ENCODE peak calls at places on chromosomes 2 and 18, in ten cellular contexts. N is stimulated activated CD4-positive, alpha-beta T cell treated with anti-CD3 and anti-CD28 coated beads, Interleukin-4, amount 100 ng/mL, for 1 hour; I is amniotic stem cell; X is kidney epithelial cell; S is T-helper 1 cell; G is NT2/D1; U is NCI-H187 treated with DMSO at 0.1 percent for 48 hours; B is HFFc6; Y is stimulated activated naive CD8-positive, alpha-beta T cell treated with anti-CD3 and anti-CD28 coated beads, Interleukin-15, Interleukin-2, amounts not matched to agents 100 U/mL and 50 U/mL, for 24 hours; A is glutamatergic neuron. E is an unnamed sample.

GRCh38 chr18:48412339-48412929 is 3.3 kb upstream of the ZBTB7C start:
- DNase-seq in X (no peak), S (peak), I (no peak), B (no peak), G (no peak), A (peak), N (no peak), Y (peak), U (peak), E (no peak)

GRCh38 chr18:65821890-65822289 is 71.1 kb downstream of the CDH7 start:
- DNase-seq in Y (no peak), X (no peak), S (no peak), A (no peak), U (no peak), G (no peak), I (no peak), N (no peak), B (no peak), E (no peak)

GRCh38 chr2:238717084-238717483 is 130.8 kb upstream of the TWIST2 start:
- DNase-seq in N (no peak), G (no peak), X (no peak), Y (no peak), B (no peak), U (no peak), A (no peak), I (no peak), S (no peak), E (no peak)

GRCh38 chr2:73979686-73980085 is 5.0 kb upstream of the TET3 start:
- DNase-seq in S (no peak), G (no peak), B (peak), I (peak), U (no peak), X (peak), N (no peak), Y (no peak), A (no peak), E (no peak)

GRCh38 chr2:44997948-44998347 is 11.3 kb downstream of the SIX2 start:
- DNase-seq in X (no peak), B (peak), G (no peak), N (no peak), I (no peak), S (no peak), A (no peak), U (no peak), Y (no peak), E (no peak)

GRCh38 chr2:108448678-108449409 is at the start of gene GCC2:
- DNase-seq in Y (peak), X (peak), S (peak), I (peak), B (peak), G (peak), A (peak), N (peak), U (peak), E (peak)

GRCh38 chr2:37582911-37583310 is 88.5 kb downstream of the CDC42EP3 start:
- DNase-seq in U (no peak), Y (no peak), S (no peak), A (no peak), X (no peak), B (no peak), I (no peak), N (no peak), G (no peak), E (no peak)

GRCh38 chr2:130769343-130769907 is 14.1 kb downstream of the AMER3 start:
- DNase-seq in U (no peak), N (no peak), Y (no peak), G (no peak), S (no peak), B (no peak), A (no peak), I (no peak), X (no peak), E (no peak)

GRCh38 chr2:650343-651310 is 26.6 kb downstream of the TMEM18 start:
- DNase-seq in I (no peak), A (no peak), Y (no peak), S (no peak), X (no peak), B (no peak), U (no peak), G (no peak), N (no peak), E (no peak)

GRCh38 chr2:168201211-168201610 is 46.2 kb downstream of the STK39 start:
- DNase-seq in A (no peak), Y (no peak), I (no peak), S (no peak), X (no peak), U (no peak), B (no peak), N (no peak), G (no peak), E (no peak)

GRCh38 chr18:64851796-64852195 is 702.9 kb upstream of the LINC00305 start:
- DNase-seq in G (no peak), N (no peak), S (no peak), B (no peak), Y (no peak), A (no peak), U (no peak), X (no peak), I (no peak), E (no peak)

GRCh38 chr2:240794178-240794721 is 25.8 kb downstream of the KIF1A start:
- DNase-seq in B (no peak), X (no peak), G (no peak), A (peak), U (no peak), N (no peak), S (no peak), I (no peak), Y (no peak), E (no peak)

GRCh38 chr2:112710956-112711355 is 9.9 kb upstream of the NT5DC4 start:
- DNase-seq in G (no peak), I (no peak), Y (no peak), N (no peak), X (no peak), S (no peak), B (no peak), A (no peak), U (no peak), E (no peak)

GRCh38 chr2:96093528-96093927 is 22.8 kb downstream of the ADRA2B start:
- DNase-seq in Y (no peak), S (no peak), B (no peak), X (no peak), N (no peak), U (no peak), G (no peak), A (no peak), I (no peak), E (no peak)

GRCh38 chr2:222294996-222295367 is 3.8 kb downstream of the PAX3 start:
- DNase-seq in G (no peak), I (no peak), Y (no peak), N (no peak), B (no peak), A (no peak), U (no peak), S (no peak), X (no peak), E (no peak)

GRCh38 chr2:34316788-34317187 is 717.7 kb upstream of the FAM98A start:
- DNase-seq in A (no peak), N (no peak), S (no peak), U (no peak), I (no peak), B (no peak), X (no peak), Y (no peak), G (no peak), E (no peak)

GRCh38 chr2:239383036-239383795 is 17.6 kb downstream of the HDAC4 start:
- DNase-seq in I (no peak), X (no peak), B (no peak), A (peak), U (no peak), S (no peak), N (no peak), Y (no peak), G (no peak), E (no peak)

GRCh38 chr18:24198461-24198860 is 59.6 kb downstream of the CABYR start:
- DNase-seq in N (no peak), A (no peak), X (no peak), G (no peak), S (no peak), U (no peak), I (no peak), B (no peak), Y (no peak), E (no peak)

GRCh38 chr2:205566556-205567061 is 115.7 kb upstream of the NRP2 start:
- DNase-seq in G (no peak), Y (no peak), N (no peak), U (no peak), S (no peak), B (no peak), I (no peak), X (no peak), A (no peak), E (no peak)

GRCh38 chr2:68932392-68932791 is 20.3 kb downstream of the GKN2 start:
- DNase-seq in G (no peak), N (no peak), Y (no peak), X (no peak), S (no peak), B (no peak), I (no peak), A (no peak), U (no peak), E (no peak)

GRCh38 chr2:9053534-9053931 is 50.0 kb upstream of the MBOAT2 start:
- DNase-seq in G (no peak), U (no peak), X (no peak), Y (no peak), I (no peak), S (no peak), N (no peak), A (no peak), B (no peak), E (no peak)

E was measured in effector CD4-positive, alpha-beta T cell.